ENCODE peak calls at places on chromosomes 13 and 19, in seven cellular contexts. B is GM13976, F is GM06990, E is cardiac muscle cell, H is tibial nerve, O is H9, C is uterus. Z is an unnamed sample.

GRCh38 chr13:73417012-73417615 is 358.3 kb downstream of the KLF5 start:
- DNase-seq in B (peak; percentile 12), F (no peak), E (peak; percentile 19), H (no peak), O (no peak), C (no peak), Z (no peak)

GRCh38 chr13:23510979-23511735 is 59.1 kb upstream of the TNFRSF19 start:
- DNase-seq in B (peak; percentile 68), F (peak; percentile 34), E (peak; percentile 59), H (no peak), O (no peak), C (no peak), Z (peak; percentile 52)

GRCh38 chr13:89688908-89689307 is 1658.6 kb upstream of the MIR17HG start:
- DNase-seq in B (no peak), F (no peak), E (peak; percentile 29), H (no peak), O (no peak), C (no peak), Z (no peak)

GRCh38 chr13:74930402-74931165 is 551.4 kb downstream of the TBC1D4 start:
- DNase-seq in B (no peak), F (peak; percentile 44), E (no peak), H (no peak), O (no peak), C (no peak), Z (no peak)

GRCh38 chr13:44068169-44068568 is 188.5 kb downstream of the LACC1 start:
- DNase-seq in B (no peak), F (no peak), E (peak; percentile 56), H (no peak), O (no peak), C (no peak), Z (no peak)

GRCh38 chr13:105918842-105919741 is 616.4 kb downstream of the EFNB2 start:
- DNase-seq in B (no peak), F (no peak), E (peak; percentile 71), H (no peak), O (peak; percentile 51), C (no peak), Z (no peak)

GRCh38 chr13:95128045-95128643 is 173.1 kb downstream of the ABCC4 start:
- DNase-seq in B (no peak), F (no peak), E (no peak), H (no peak), O (no peak), C (no peak), Z (no peak)

GRCh38 chr19:18274776-18275356 is 614 bp upstream of the IQCN start:
- DNase-seq in B (no peak), F (no peak), E (peak; percentile 90), H (peak; percentile 76), O (peak; percentile 73), C (peak; percentile 95), Z (no peak)

GRCh38 chr13:78802912-78803311 is 144.0 kb upstream of the OBI1 start:
- DNase-seq in B (no peak), F (no peak), E (no peak), H (no peak), O (no peak), C (no peak), Z (no peak)

DNA sequence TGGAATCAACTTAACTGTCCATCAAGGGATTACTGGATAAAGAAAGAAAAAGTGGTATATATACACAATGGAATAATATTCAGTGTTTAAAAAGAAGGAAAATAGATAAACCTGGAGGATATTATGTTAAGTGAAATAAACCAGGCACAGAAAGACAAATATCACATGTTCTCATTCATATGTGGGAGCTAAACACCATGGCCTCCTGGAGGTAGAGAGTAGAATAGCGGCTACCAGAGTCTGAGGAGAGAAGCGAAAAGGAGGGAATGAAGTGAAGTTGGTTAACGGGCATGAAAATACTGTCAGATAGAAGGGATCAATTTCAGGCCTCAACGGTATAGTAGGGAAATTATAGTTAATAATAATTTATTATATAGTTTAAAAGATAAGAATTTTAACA is 147.5 kb upstream of the OBI1 start:
- DNase-seq in B (no peak), F (no peak), E (peak; percentile 1), H (no peak), O (no peak), C (no peak), Z (no peak)
- TF ChIP-seq CTCF in B (peak; percentile 29), F (peak; percentile 57), E (peak; percentile 21), H (no peak), O (peak; percentile 66), C (no peak), Z (peak; percentile 19)

DNA sequence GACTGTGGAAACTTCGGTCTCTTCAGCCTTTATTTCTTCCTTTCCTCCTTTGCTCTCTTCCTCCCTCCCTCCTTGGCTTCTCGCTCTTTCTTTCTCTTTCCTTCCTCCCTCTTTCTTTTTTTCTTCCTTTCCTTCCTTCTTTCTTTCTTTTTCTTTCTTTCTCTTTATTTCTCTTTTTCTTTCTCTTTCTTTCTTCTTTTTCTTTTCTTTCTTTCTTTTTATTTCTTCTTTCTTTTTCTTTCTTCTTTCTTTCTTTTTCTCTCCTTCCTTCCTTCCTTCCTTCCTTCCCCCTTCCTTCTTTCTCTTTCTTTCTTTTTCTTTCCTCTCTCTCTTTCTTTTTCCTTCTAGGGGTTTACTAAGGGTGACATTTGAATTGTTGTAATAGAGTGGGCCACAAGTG is 290.2 kb upstream of the MAB21L1 start:
- DNase-seq in B (no peak), F (no peak), E (no peak), H (no peak), O (no peak), C (no peak), Z (no peak)
- TF ChIP-seq CTCF in B (no peak), F (no peak), E (no peak), H (no peak), O (no peak), C (no peak), Z (no peak)

DNA sequence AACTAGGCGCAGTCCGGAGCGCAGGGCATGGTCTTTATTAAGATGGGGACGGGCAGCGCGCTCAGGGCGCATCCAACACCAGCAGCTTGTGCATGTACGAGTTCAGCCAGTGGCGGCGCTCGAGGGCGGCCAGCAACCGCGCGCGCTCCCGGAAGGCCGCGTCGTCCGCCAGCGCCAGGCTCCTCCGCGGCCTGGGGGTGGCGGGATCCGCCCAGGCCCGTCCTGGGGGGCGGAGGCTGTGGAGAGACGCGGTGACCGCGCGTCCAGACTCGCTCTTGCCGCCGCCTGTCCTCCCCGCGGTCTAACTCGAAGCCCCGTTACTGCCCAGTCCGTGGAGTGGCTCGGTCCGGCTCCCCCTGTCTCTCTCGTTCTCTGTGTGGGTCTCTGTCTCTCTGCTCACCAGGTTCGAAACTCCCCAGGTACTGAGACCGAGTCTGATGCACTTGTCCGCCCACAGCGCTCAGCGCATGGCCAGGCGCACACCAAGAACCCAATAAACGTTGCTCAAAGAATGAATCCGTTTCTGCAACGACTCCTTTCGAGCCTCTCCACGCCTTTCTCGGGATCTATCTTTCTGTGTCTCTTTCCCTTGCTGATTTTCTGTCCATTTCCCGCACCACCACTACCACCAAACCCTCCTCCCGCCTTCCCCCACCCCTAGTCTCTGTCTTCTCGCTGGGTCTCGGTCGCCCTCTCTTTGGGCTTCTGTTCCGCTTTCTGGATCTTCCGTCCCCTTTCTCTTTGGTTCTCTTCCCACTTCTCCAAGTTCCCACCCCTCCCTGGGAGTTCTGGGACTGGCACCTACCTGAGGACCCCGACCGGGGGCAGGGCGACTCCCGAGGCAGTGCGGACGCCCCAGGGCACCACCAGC is 599 bp downstream of the PTH2 start:
- DNase-seq in B (peak; percentile 66), F (peak; percentile 54), E (peak; percentile 46), H (no peak), O (peak; percentile 88), C (no peak), Z (peak; percentile 68)
- TF ChIP-seq CTCF in B (peak; percentile 44), F (peak; percentile 39), E (peak; percentile 40), H (no peak), O (peak; percentile 83), C (no peak), Z (peak; percentile 43)

GRCh38 chr13:46160474-46161066 is 21.4 kb downstream of the LCP1 start:
- DNase-seq in B (peak; percentile 70), F (no peak), E (peak; percentile 75), H (no peak), O (no peak), C (no peak), Z (peak; percentile 76)
- TF ChIP-seq CTCF in B (peak; percentile 76), F (peak; percentile 79), E (peak; percentile 78), H (peak; percentile 74), O (peak; percentile 83), C (peak; percentile 61), Z (peak; percentile 65)